ENCODE peak calls at places on chromosome 6, in five cellular contexts. J is AG08395; Z is NCI-H1092; Q is midbrain; X is activated naive CD4-positive, alpha-beta T cell. M is an unnamed sample.

GRCh38 chr6:112839525-112839961 is 492.4 kb downstream of the RFPL4B start:
- DNase-seq in J (peak), Z (no peak), Q (no peak), X (no peak), M (peak)

GRCh38 chr6:90764001-90764400 is 177.1 kb upstream of the MAP3K7 start:
- DNase-seq in J (no peak), Z (no peak), Q (no peak), X (no peak), M (no peak)

GRCh38 chr6:150269857-150270223 is 99.0 kb upstream of the IYD start:
- DNase-seq in J (no peak), Z (no peak), Q (no peak), X (no peak), M (no peak)

GRCh38 chr6:30213999-30214982 is 1.1 kb upstream of the TRIM26 start:
- DNase-seq in J (peak), Z (peak), Q (peak), X (peak), M (peak)

GRCh38 chr6:84403545-84403944 is 176.1 kb upstream of the CEP162 start:
- DNase-seq in J (no peak), Z (no peak), Q (no peak), X (no peak), M (no peak)

GRCh38 chr6:131787955-131788712 is 19.7 kb upstream of the ENPP1 start:
- DNase-seq in J (peak), Z (no peak), Q (no peak), X (no peak), M (peak)

GRCh38 chr6:55255061-55255571 is 72.2 kb upstream of the GFRAL start:
- DNase-seq in J (no peak), Z (no peak), Q (no peak), X (no peak), M (no peak)

GRCh38 chr6:30101423-30101938 is 11.4 kb downstream of the TRIM31 start:
- DNase-seq in J (no peak), Z (no peak), Q (no peak), X (no peak), M (no peak)

GRCh38 chr6:135298455-135298854 is 117.3 kb downstream of the MYB start:
- DNase-seq in J (no peak), Z (no peak), Q (no peak), X (no peak), M (no peak)

GRCh38 chr6:40962241-40962640 is 76.8 kb downstream of the UNC5CL start:
- DNase-seq in J (peak), Z (no peak), Q (no peak), X (no peak), M (peak)

GRCh38 chr6:19866900-19867627 is 29.9 kb downstream of the ID4 start:
- DNase-seq in J (peak), Z (no peak), Q (no peak), X (no peak), M (peak)

GRCh38 chr6:147180926-147181325 is 23.3 kb upstream of the STXBP5 start:
- DNase-seq in J (no peak), Z (no peak), Q (no peak), X (no peak), M (no peak)

GRCh38 chr6:91904586-91904985 is 1317.7 kb upstream of the MAP3K7 start:
- DNase-seq in J (no peak), Z (no peak), Q (no peak), X (no peak), M (no peak)

GRCh38 chr6:107740496-107741190 is 83.5 kb downstream of the SCML4 start:
- DNase-seq in J (peak), Z (no peak), Q (no peak), X (peak), M (no peak)

GRCh38 chr6:166553563-166554271 is 32.8 kb downstream of the RAMACL start:
- DNase-seq in J (peak), Z (no peak), Q (no peak), X (no peak), M (no peak)

GRCh38 chr6:16844183-16844582 is 82.9 kb upstream of the ATXN1 start:
- DNase-seq in J (no peak), Z (no peak), Q (no peak), X (no peak), M (no peak)

GRCh38 chr6:106509420-106510089 is 119.7 kb downstream of the RTN4IP1 start:
- DNase-seq in J (no peak), Z (no peak), Q (no peak), X (no peak), M (no peak)

GRCh38 chr6:158789115-158789917 is 29.9 kb downstream of the EZR start:
- DNase-seq in J (no peak), Z (no peak), Q (no peak), X (peak), M (no peak)

GRCh38 chr6:150857062-150857905 is 8.2 kb upstream of the MTHFD1L start:
- DNase-seq in J (peak), Z (no peak), Q (no peak), X (no peak), M (no peak)

GRCh38 chr6:135090819-135091218 is 36.2 kb upstream of the HBS1L start:
- DNase-seq in J (no peak), Z (no peak), Q (no peak), X (no peak), M (no peak)

GRCh38 chr6:133101790-133102189 is 139.4 kb upstream of the EYA4 start:
- DNase-seq in J (no peak), Z (no peak), Q (no peak), X (no peak), M (no peak)

GRCh38 chr6:41784581-41785171 is 2.8 kb upstream of the TOMM6 start:
- DNase-seq in J (no peak), Z (no peak), Q (no peak), X (no peak), M (peak)

GRCh38 chr6:6003334-6004146 is 3.2 kb downstream of the NRN1 start:
- DNase-seq in J (no peak), Z (no peak), Q (no peak), X (no peak), M (no peak)

GRCh38 chr6:1290805-1291204 is 21.1 kb upstream of the FOXQ1 start:
- DNase-seq in J (no peak), Z (no peak), Q (no peak), X (no peak), M (no peak)

GRCh38 chr6:4322846-4323309 is 187.5 kb upstream of the ECI2 start:
- DNase-seq in J (no peak), Z (no peak), Q (no peak), X (no peak), M (peak)

GRCh38 chr6:83062225-83062624 is 3.4 kb downstream of the UBE3D start:
- DNase-seq in J (peak), Z (no peak), Q (no peak), X (no peak), M (no peak)

GRCh38 chr6:25042599-25042936 is 106.8 kb upstream of the RIPOR2 start:
- DNase-seq in J (no peak), Z (no peak), Q (no peak), X (no peak), M (no peak)

GRCh38 chr6:28981391-28981832 is 23.7 kb downstream of the ZNF311 start:
- DNase-seq in J (peak), Z (peak), Q (peak), X (peak), M (peak)

GRCh38 chr6:10030942-10031537 is 383.8 kb downstream of the TFAP2A start:
- DNase-seq in J (peak), Z (no peak), Q (peak), X (no peak), M (no peak)

GRCh38 chr6:155195903-155196302 is 67.9 kb upstream of the CLDN20 start:
- DNase-seq in J (no peak), Z (no peak), Q (no peak), X (no peak), M (no peak)

M was measured in cardiac muscle cell.